ENCODE peak calls at places on chromosomes 13 and 19, in ten cellular contexts. T, W, R, D, K, Q, O, B, U and X are unnamed samples.
A peak's percentile ranks its signal among the peaks of the same experiment; 100 is the strongest.

GRCh38 chr19:42427313-42427712 is at the start of gene LIPE:
- DNase-seq in T (peak; percentile 54), W (no peak), R (no peak), D (no peak), K (no peak), Q (no peak), O (no peak), B (no peak), U (no peak), X (no peak)

GRCh38 chr19:38736036-38736412 is 8.2 kb downstream of the CAPN12 start:
- DNase-seq in T (peak; percentile 48), W (peak; percentile 64), R (peak; percentile 68), D (no peak), K (no peak), Q (no peak), O (peak; percentile 65), B (no peak), U (peak; percentile 39), X (peak; percentile 61)

GRCh38 chr19:39828634-39829032 is 5.3 kb downstream of the DYRK1B start:
- DNase-seq in T (no peak), W (no peak), R (no peak), D (no peak), K (no peak), Q (no peak), O (no peak), B (no peak), U (no peak), X (no peak)

GRCh38 chr13:59665736-59666135 is 498.0 kb downstream of the DIAPH3 start:
- DNase-seq in T (no peak), W (no peak), R (no peak), D (no peak), K (no peak), Q (peak; percentile 12), O (no peak), B (no peak), U (no peak), X (no peak)

GRCh38 chr13:73481877-73482445 is 423.2 kb downstream of the KLF5 start:
- DNase-seq in T (no peak), W (no peak), R (no peak), D (no peak), K (no peak), Q (no peak), O (no peak), B (no peak), U (no peak), X (no peak)

GRCh38 chr13:104143760-104144406 is 1077.7 kb upstream of the SLC10A2 start:
- DNase-seq in T (no peak), W (no peak), R (no peak), D (no peak), K (no peak), Q (no peak), O (no peak), B (no peak), U (peak; percentile 1), X (no peak)

GRCh38 chr13:38141792-38142191 is 207.9 kb upstream of the UFM1 start:
- DNase-seq in T (no peak), W (no peak), R (no peak), D (no peak), K (peak; percentile 4), Q (peak; percentile 48), O (no peak), B (no peak), U (peak; percentile 45), X (no peak)

GRCh38 chr13:72983085-72983768 is 75.6 kb upstream of the KLF5 start:
- DNase-seq in T (no peak), W (no peak), R (no peak), D (no peak), K (peak; percentile 69), Q (peak; percentile 92), O (no peak), B (no peak), U (no peak), X (no peak)

GRCh38 chr13:73388586-73388985 is 329.8 kb downstream of the KLF5 start:
- DNase-seq in T (no peak), W (no peak), R (no peak), D (no peak), K (no peak), Q (peak; percentile 5), O (no peak), B (no peak), U (peak; percentile 30), X (no peak)

GRCh38 chr19:56403261-56403660 is 871 bp upstream of the ZNF583 start:
- DNase-seq in T (peak; percentile 4), W (peak; percentile 30), R (no peak), D (no peak), K (no peak), Q (peak; percentile 43), O (no peak), B (no peak), U (no peak), X (no peak)

GRCh38 chr13:73740681-73741080 is 393.5 kb downstream of the KLF12 start:
- DNase-seq in T (no peak), W (no peak), R (no peak), D (no peak), K (no peak), Q (peak; percentile 26), O (no peak), B (peak; percentile 11), U (no peak), X (no peak)

GRCh38 chr13:46582190-46582589 is 29.2 kb downstream of the LRCH1 start:
- DNase-seq in T (no peak), W (no peak), R (no peak), D (no peak), K (no peak), Q (no peak), O (no peak), B (no peak), U (no peak), X (no peak)

GRCh38 chr19:19547674-19548345 is 9.7 kb downstream of the CILP2 start:
- DNase-seq in T (no peak), W (no peak), R (no peak), D (no peak), K (no peak), Q (no peak), O (no peak), B (no peak), U (no peak), X (no peak)

GRCh38 chr19:403221-404036 is 5.5 kb downstream of the C2CD4C start:
- DNase-seq in T (no peak), W (no peak), R (no peak), D (no peak), K (no peak), Q (no peak), O (no peak), B (no peak), U (no peak), X (no peak)

GRCh38 chr19:46428278-46429141 is at the start of gene PNMA8C:
- DNase-seq in T (no peak), W (peak; percentile 46), R (peak; percentile 70), D (peak; percentile 27), K (no peak), Q (peak; percentile 64), O (peak; percentile 75), B (peak; percentile 80), U (no peak), X (no peak)

GRCh38 chr19:40632311-40633036 is 31.3 kb downstream of the LTBP4 start:
- DNase-seq in T (no peak), W (no peak), R (no peak), D (no peak), K (no peak), Q (no peak), O (no peak), B (no peak), U (peak; percentile 3), X (no peak)

GRCh38 chr13:55563267-55563666 is 1577.5 kb upstream of the PRR20A start:
- DNase-seq in T (no peak), W (no peak), R (no peak), D (no peak), K (no peak), Q (no peak), O (no peak), B (peak; percentile 53), U (no peak), X (no peak)

GRCh38 chr13:75217949-75218348 is 264.0 kb downstream of the TBC1D4 start:
- DNase-seq in T (no peak), W (no peak), R (no peak), D (no peak), K (peak; percentile 13), Q (peak; percentile 17), O (no peak), B (no peak), U (peak; percentile 3), X (no peak)

GRCh38 chr19:54952591-54953344 is 5.4 kb upstream of the NLRP7 start:
- DNase-seq in T (no peak), W (no peak), R (no peak), D (no peak), K (peak; percentile 10), Q (peak; percentile 66), O (no peak), B (peak; percentile 7), U (peak; percentile 49), X (no peak)

GRCh38 chr13:110538632-110539031 is 22.9 kb downstream of the RAB20 start:
- DNase-seq in T (no peak), W (no peak), R (no peak), D (no peak), K (no peak), Q (no peak), O (no peak), B (no peak), U (no peak), X (no peak)

GRCh38 chr13:30652746-30653145 is 35.0 kb downstream of the USPL1 start:
- DNase-seq in T (no peak), W (no peak), R (no peak), D (no peak), K (no peak), Q (no peak), O (no peak), B (no peak), U (no peak), X (no peak)

GRCh38 chr13:41751277-41751676 is 209.6 kb downstream of the VWA8 start:
- DNase-seq in T (no peak), W (no peak), R (no peak), D (no peak), K (no peak), Q (peak; percentile 78), O (no peak), B (peak; percentile 10), U (no peak), X (no peak)

GRCh38 chr19:57099199-57099661 is 20.6 kb upstream of the USP29 start:
- DNase-seq in T (peak; percentile 58), W (peak; percentile 67), R (peak; percentile 27), D (no peak), K (peak; percentile 13), Q (peak; percentile 60), O (peak; percentile 50), B (peak; percentile 40), U (peak; percentile 71), X (peak; percentile 42)

GRCh38 chr19:51971624-51972023 is 15.0 kb downstream of the ZNF350 start:
- DNase-seq in T (peak; percentile 0), W (no peak), R (no peak), D (no peak), K (peak; percentile 28), Q (peak; percentile 10), O (no peak), B (no peak), U (no peak), X (peak; percentile 7)

GRCh38 chr19:40603719-40604646 is 2.8 kb downstream of the LTBP4 start:
- DNase-seq in T (peak; percentile 100), W (peak; percentile 95), R (peak; percentile 95), D (peak; percentile 80), K (peak; percentile 98), Q (peak; percentile 95), O (peak; percentile 100), B (peak; percentile 75), U (peak; percentile 97), X (peak; percentile 96)

GRCh38 chr13:73870036-73870741 is 264.0 kb downstream of the KLF12 start:
- DNase-seq in T (no peak), W (no peak), R (no peak), D (no peak), K (no peak), Q (peak; percentile 81), O (no peak), B (no peak), U (no peak), X (no peak)